ENCODE peak calls at places on chromosomes 2 and 18, in nine cellular contexts. One of them, this sample, is unnamed.

GRCh38 chr2:44680983-44681481 is 260.5 kb upstream of the SIX3 start:
- DNase-seq in transverse colon: no peak
- DNase-seq in heart left ventricle: no peak
- DNase-seq in neuronal stem cell: no peak
- DNase-seq in astrocyte of the cerebellum: no peak
- DNase-seq in brain microvascular endothelial cell: no peak
- DNase-seq in dorsolateral prefrontal cortex: no peak
- DNase-seq in mucosa of descending colon: no peak
- DNase-seq in naive thymus-derived CD4-positive, alpha-beta T cell: no peak
- DNase-seq in this sample: no peak

GRCh38 chr18:30177056-30177455 is 865.5 kb downstream of the DSC3 start:
- DNase-seq in dorsolateral prefrontal cortex: no peak
- DNase-seq in astrocyte of the cerebellum: peak; percentile 44
- DNase-seq in mucosa of descending colon: no peak
- DNase-seq in heart left ventricle: no peak
- DNase-seq in brain microvascular endothelial cell: no peak
- DNase-seq in neuronal stem cell: no peak
- DNase-seq in naive thymus-derived CD4-positive, alpha-beta T cell: no peak
- DNase-seq in transverse colon: no peak
- DNase-seq in this sample: no peak

GRCh38 chr2:182716665-182716990 is 571 bp downstream of the DNAJC10 start:
- DNase-seq in brain microvascular endothelial cell: no peak
- DNase-seq in astrocyte of the cerebellum: no peak
- DNase-seq in naive thymus-derived CD4-positive, alpha-beta T cell: no peak
- DNase-seq in dorsolateral prefrontal cortex: no peak
- DNase-seq in neuronal stem cell: no peak
- DNase-seq in transverse colon: peak; percentile 33
- DNase-seq in mucosa of descending colon: peak; percentile 66
- DNase-seq in heart left ventricle: peak; percentile 20
- DNase-seq in this sample: no peak

GRCh38 chr2:127661949-127662510 is 13.3 kb downstream of the LIMS2 start:
- DNase-seq in transverse colon: peak; percentile 10
- DNase-seq in heart left ventricle: peak; percentile 63
- DNase-seq in astrocyte of the cerebellum: no peak
- DNase-seq in naive thymus-derived CD4-positive, alpha-beta T cell: no peak
- DNase-seq in neuronal stem cell: no peak
- DNase-seq in mucosa of descending colon: peak; percentile 25
- DNase-seq in brain microvascular endothelial cell: no peak
- DNase-seq in dorsolateral prefrontal cortex: no peak
- DNase-seq in this sample: peak; percentile 85

GRCh38 chr18:74146756-74147155 is 878 bp downstream of the FBXO15 start:
- DNase-seq in brain microvascular endothelial cell: no peak
- DNase-seq in neuronal stem cell: no peak
- DNase-seq in mucosa of descending colon: no peak
- DNase-seq in dorsolateral prefrontal cortex: no peak
- DNase-seq in heart left ventricle: no peak
- DNase-seq in naive thymus-derived CD4-positive, alpha-beta T cell: no peak
- DNase-seq in astrocyte of the cerebellum: no peak
- DNase-seq in transverse colon: no peak
- DNase-seq in this sample: no peak

GRCh38 chr2:190984595-190984994 is 29.4 kb downstream of the STAT1 start:
- DNase-seq in mucosa of descending colon: no peak
- DNase-seq in dorsolateral prefrontal cortex: no peak
- DNase-seq in transverse colon: no peak
- DNase-seq in heart left ventricle: no peak
- DNase-seq in naive thymus-derived CD4-positive, alpha-beta T cell: no peak
- DNase-seq in astrocyte of the cerebellum: peak; percentile 74
- DNase-seq in neuronal stem cell: no peak
- DNase-seq in brain microvascular endothelial cell: peak; percentile 61
- DNase-seq in this sample: no peak

GRCh38 chr2:127063701-127064590 is 43.0 kb downstream of the BIN1 start:
- DNase-seq in transverse colon: no peak
- DNase-seq in dorsolateral prefrontal cortex: no peak
- DNase-seq in naive thymus-derived CD4-positive, alpha-beta T cell: no peak
- DNase-seq in heart left ventricle: no peak
- DNase-seq in astrocyte of the cerebellum: no peak
- DNase-seq in neuronal stem cell: no peak
- DNase-seq in mucosa of descending colon: no peak
- DNase-seq in brain microvascular endothelial cell: no peak
- DNase-seq in this sample: no peak

GRCh38 chr2:104856086-104856972 is 2.4 kb downstream of the POU3F3 start:
- DNase-seq in neuronal stem cell: no peak
- DNase-seq in heart left ventricle: no peak
- DNase-seq in mucosa of descending colon: no peak
- DNase-seq in brain microvascular endothelial cell: no peak
- DNase-seq in dorsolateral prefrontal cortex: no peak
- DNase-seq in naive thymus-derived CD4-positive, alpha-beta T cell: no peak
- DNase-seq in astrocyte of the cerebellum: no peak
- DNase-seq in transverse colon: no peak
- DNase-seq in this sample: peak; percentile 79

GRCh38 chr2:237702439-237703397 is 75.3 kb downstream of the LRRFIP1 start:
- DNase-seq in transverse colon: peak; percentile 53
- DNase-seq in neuronal stem cell: no peak
- DNase-seq in naive thymus-derived CD4-positive, alpha-beta T cell: peak; percentile 32
- DNase-seq in heart left ventricle: peak; percentile 67
- DNase-seq in mucosa of descending colon: peak; percentile 58
- DNase-seq in dorsolateral prefrontal cortex: no peak
- DNase-seq in brain microvascular endothelial cell: peak; percentile 89
- DNase-seq in astrocyte of the cerebellum: peak; percentile 72
- DNase-seq in this sample: no peak

GRCh38 chr2:141055526-141055925 is 1075.3 kb downstream of the LRP1B start:
- DNase-seq in astrocyte of the cerebellum: peak; percentile 41
- DNase-seq in dorsolateral prefrontal cortex: no peak
- DNase-seq in transverse colon: no peak
- DNase-seq in brain microvascular endothelial cell: peak; percentile 32
- DNase-seq in naive thymus-derived CD4-positive, alpha-beta T cell: no peak
- DNase-seq in mucosa of descending colon: no peak
- DNase-seq in neuronal stem cell: no peak
- DNase-seq in heart left ventricle: no peak
- DNase-seq in this sample: no peak

GRCh38 chr2:1638281-1638860 is 105.9 kb downstream of the PXDN start:
- DNase-seq in astrocyte of the cerebellum: no peak
- DNase-seq in dorsolateral prefrontal cortex: no peak
- DNase-seq in naive thymus-derived CD4-positive, alpha-beta T cell: no peak
- DNase-seq in brain microvascular endothelial cell: no peak
- DNase-seq in transverse colon: no peak
- DNase-seq in neuronal stem cell: no peak
- DNase-seq in heart left ventricle: no peak
- DNase-seq in mucosa of descending colon: peak; percentile 14
- DNase-seq in this sample: no peak

GRCh38 chr18:75970212-75970611 is 524.8 kb downstream of the ZNF516 start:
- DNase-seq in transverse colon: no peak
- DNase-seq in dorsolateral prefrontal cortex: no peak
- DNase-seq in heart left ventricle: no peak
- DNase-seq in astrocyte of the cerebellum: no peak
- DNase-seq in neuronal stem cell: no peak
- DNase-seq in brain microvascular endothelial cell: no peak
- DNase-seq in naive thymus-derived CD4-positive, alpha-beta T cell: no peak
- DNase-seq in mucosa of descending colon: no peak
- DNase-seq in this sample: no peak

GRCh38 chr2:12169060-12169406 is 422.6 kb downstream of the LPIN1 start:
- DNase-seq in transverse colon: no peak
- DNase-seq in naive thymus-derived CD4-positive, alpha-beta T cell: no peak
- DNase-seq in heart left ventricle: no peak
- DNase-seq in neuronal stem cell: no peak
- DNase-seq in dorsolateral prefrontal cortex: no peak
- DNase-seq in brain microvascular endothelial cell: peak; percentile 89
- DNase-seq in mucosa of descending colon: no peak
- DNase-seq in astrocyte of the cerebellum: peak; percentile 87
- DNase-seq in this sample: no peak

DNA sequence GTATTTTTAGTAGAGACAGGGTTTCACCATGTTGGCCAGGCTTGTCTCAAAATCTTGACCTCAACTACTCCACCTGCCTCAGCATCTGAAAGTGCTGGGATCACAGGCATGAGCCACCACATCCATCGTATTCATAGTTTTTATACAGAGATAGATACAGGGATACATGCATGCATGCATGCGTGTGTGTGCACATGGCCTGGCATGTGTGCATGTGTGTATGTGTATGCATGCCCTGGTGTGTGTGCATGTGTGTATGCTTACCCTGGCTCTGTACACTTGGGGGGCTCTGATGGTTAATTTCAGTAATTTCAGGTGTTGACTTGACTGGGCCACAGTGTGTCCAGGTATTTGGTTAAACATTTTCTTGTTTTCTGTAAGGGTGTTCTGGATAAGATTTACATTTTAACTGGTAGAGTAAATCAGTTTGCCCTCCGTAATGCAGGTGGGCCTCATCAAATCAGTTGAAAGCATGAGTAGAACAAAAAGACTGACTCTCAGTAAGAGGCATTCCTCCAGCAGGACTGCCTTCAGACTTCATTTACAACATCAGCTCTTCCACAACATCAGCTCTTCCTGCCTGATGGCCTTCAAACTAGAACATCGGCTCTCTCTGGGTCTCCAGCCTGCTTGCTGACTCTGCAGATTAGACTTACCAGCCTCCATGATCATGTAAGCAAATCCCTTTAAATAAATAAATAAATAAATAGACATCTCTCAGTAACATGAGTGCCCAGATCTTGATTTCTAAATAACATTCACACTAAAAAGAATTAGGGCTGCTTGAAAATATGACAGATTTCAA is 30.8 kb downstream of the SESTD1 start:
- DNase-seq in neuronal stem cell: no peak
- DNase-seq in astrocyte of the cerebellum: no peak
- DNase-seq in mucosa of descending colon: no peak
- DNase-seq in heart left ventricle: no peak
- DNase-seq in brain microvascular endothelial cell: no peak
- DNase-seq in dorsolateral prefrontal cortex: no peak
- DNase-seq in transverse colon: no peak
- DNase-seq in naive thymus-derived CD4-positive, alpha-beta T cell: no peak
- DNase-seq in this sample: no peak
- H3K4me3 ChIP-seq in neuronal stem cell: peak overlapping the region; percentile 18
- H3K4me3 ChIP-seq in astrocyte of the cerebellum: no peak overlapping the region
- H3K4me3 ChIP-seq in mucosa of descending colon: no peak overlapping the region
- H3K4me3 ChIP-seq in heart left ventricle: no peak overlapping the region
- H3K4me3 ChIP-seq in brain microvascular endothelial cell: no peak overlapping the region
- H3K4me3 ChIP-seq in dorsolateral prefrontal cortex: no peak overlapping the region
- H3K4me3 ChIP-seq in transverse colon: no peak overlapping the region
- H3K4me3 ChIP-seq in naive thymus-derived CD4-positive, alpha-beta T cell: no peak overlapping the region
- H3K4me3 ChIP-seq in this sample: no peak overlapping the region

DNA sequence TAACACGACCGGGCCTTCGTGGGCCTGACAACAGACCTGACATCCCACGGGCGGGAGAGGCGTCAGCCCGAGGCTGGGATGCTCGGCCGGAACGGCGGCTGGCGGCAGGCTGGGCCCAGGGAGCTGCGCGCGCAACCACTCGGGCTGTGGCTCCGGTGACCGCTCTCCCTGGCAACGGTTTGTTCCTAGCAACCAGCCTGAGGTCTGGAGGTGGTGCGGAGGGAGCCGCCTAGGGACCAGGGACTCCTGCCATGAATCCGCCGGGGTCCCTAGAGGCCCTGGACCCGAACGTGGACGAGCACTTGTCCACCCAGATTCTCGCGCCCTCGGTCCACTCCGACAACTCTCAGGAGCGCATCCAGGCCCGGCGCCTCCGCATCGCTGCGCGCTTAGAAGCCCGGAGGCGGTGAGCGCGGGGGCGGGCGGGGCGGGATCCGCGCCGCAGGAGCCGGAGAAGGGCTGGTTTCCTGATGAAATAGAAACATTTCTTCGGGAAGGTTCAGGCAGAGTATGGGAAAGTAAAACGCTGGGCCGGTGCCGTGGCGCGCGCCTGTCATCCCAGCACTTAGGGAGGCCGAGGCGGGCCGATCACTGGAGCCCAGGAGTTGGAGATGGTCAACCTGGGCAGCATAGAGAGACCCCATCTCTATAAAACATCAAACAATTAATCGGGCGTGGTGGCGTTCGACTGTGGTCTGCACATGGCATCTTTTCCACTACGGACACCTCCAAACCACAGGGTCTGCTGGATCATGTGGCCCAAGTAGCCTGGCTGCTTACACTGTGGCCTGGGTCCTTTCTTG is at the start of gene DRC1:
- DNase-seq in heart left ventricle: peak; percentile 68
- DNase-seq in dorsolateral prefrontal cortex: peak; percentile 61
- DNase-seq in naive thymus-derived CD4-positive, alpha-beta T cell: peak; percentile 57
- DNase-seq in transverse colon: peak; percentile 23
- DNase-seq in brain microvascular endothelial cell: peak; percentile 79
- DNase-seq in mucosa of descending colon: peak; percentile 56
- DNase-seq in neuronal stem cell: peak; percentile 84
- DNase-seq in astrocyte of the cerebellum: peak; percentile 39
- DNase-seq in this sample: peak; percentile 89
- H3K4me3 ChIP-seq in heart left ventricle: no peak within 1 kb of the TSS
- H3K4me3 ChIP-seq in dorsolateral prefrontal cortex: peak within 1 kb of the TSS; percentile 67
- H3K4me3 ChIP-seq in naive thymus-derived CD4-positive, alpha-beta T cell: no peak within 1 kb of the TSS
- H3K4me3 ChIP-seq in transverse colon: peak within 1 kb of the TSS; percentile 40
- H3K4me3 ChIP-seq in brain microvascular endothelial cell: peak within 1 kb of the TSS; percentile 64
- H3K4me3 ChIP-seq in mucosa of descending colon: no peak within 1 kb of the TSS
- H3K4me3 ChIP-seq in neuronal stem cell: peak within 1 kb of the TSS; percentile 76
- H3K4me3 ChIP-seq in astrocyte of the cerebellum: peak within 1 kb of the TSS; percentile 47
- H3K4me3 ChIP-seq in this sample: no peak within 1 kb of the TSS

GRCh38 chr2:240437861-240438809 is 2.7 kb downstream of the GPC1 start:
- DNase-seq in mucosa of descending colon: peak; percentile 77
- DNase-seq in heart left ventricle: peak; percentile 73
- DNase-seq in astrocyte of the cerebellum: peak; percentile 15
- DNase-seq in neuronal stem cell: peak; percentile 71
- DNase-seq in dorsolateral prefrontal cortex: peak; percentile 78
- DNase-seq in naive thymus-derived CD4-positive, alpha-beta T cell: peak; percentile 79
- DNase-seq in transverse colon: peak; percentile 62
- DNase-seq in brain microvascular endothelial cell: no peak
- DNase-seq in this sample: peak; percentile 90
- H3K4me3 ChIP-seq in mucosa of descending colon: no peak overlapping the region
- H3K4me3 ChIP-seq in heart left ventricle: no peak overlapping the region
- H3K4me3 ChIP-seq in astrocyte of the cerebellum: no peak overlapping the region
- H3K4me3 ChIP-seq in neuronal stem cell: peak overlapping the region; percentile 50
- H3K4me3 ChIP-seq in dorsolateral prefrontal cortex: peak overlapping the region; percentile 80
- H3K4me3 ChIP-seq in naive thymus-derived CD4-positive, alpha-beta T cell: no peak overlapping the region
- H3K4me3 ChIP-seq in transverse colon: no peak overlapping the region
- H3K4me3 ChIP-seq in brain microvascular endothelial cell: peak overlapping the region; percentile 65
- H3K4me3 ChIP-seq in this sample: no peak overlapping the region

GRCh38 chr2:233414777-233415570 is 60.7 kb downstream of the DGKD start:
- DNase-seq in neuronal stem cell: no peak
- DNase-seq in astrocyte of the cerebellum: no peak
- DNase-seq in dorsolateral prefrontal cortex: no peak
- DNase-seq in brain microvascular endothelial cell: no peak
- DNase-seq in heart left ventricle: no peak
- DNase-seq in transverse colon: no peak
- DNase-seq in mucosa of descending colon: no peak
- DNase-seq in naive thymus-derived CD4-positive, alpha-beta T cell: no peak
- DNase-seq in this sample: no peak

GRCh38 chr2:233414273-233414654 is 60.0 kb downstream of the DGKD start:
- DNase-seq in astrocyte of the cerebellum: no peak
- DNase-seq in dorsolateral prefrontal cortex: no peak
- DNase-seq in transverse colon: no peak
- DNase-seq in brain microvascular endothelial cell: no peak
- DNase-seq in heart left ventricle: no peak
- DNase-seq in naive thymus-derived CD4-positive, alpha-beta T cell: no peak
- DNase-seq in neuronal stem cell: no peak
- DNase-seq in mucosa of descending colon: no peak
- DNase-seq in this sample: no peak

GRCh38 chr2:233413046-233413445 is 58.8 kb downstream of the DGKD start:
- DNase-seq in astrocyte of the cerebellum: no peak
- DNase-seq in neuronal stem cell: no peak
- DNase-seq in brain microvascular endothelial cell: peak; percentile 45
- DNase-seq in naive thymus-derived CD4-positive, alpha-beta T cell: no peak
- DNase-seq in mucosa of descending colon: no peak
- DNase-seq in dorsolateral prefrontal cortex: no peak
- DNase-seq in transverse colon: no peak
- DNase-seq in heart left ventricle: no peak
- DNase-seq in this sample: no peak

GRCh38 chr2:233412405-233412804 is 58.1 kb downstream of the DGKD start:
- DNase-seq in naive thymus-derived CD4-positive, alpha-beta T cell: no peak
- DNase-seq in neuronal stem cell: no peak
- DNase-seq in brain microvascular endothelial cell: no peak
- DNase-seq in mucosa of descending colon: no peak
- DNase-seq in heart left ventricle: no peak
- DNase-seq in transverse colon: no peak
- DNase-seq in astrocyte of the cerebellum: no peak
- DNase-seq in dorsolateral prefrontal cortex: no peak
- DNase-seq in this sample: no peak

GRCh38 chr2:233413529-233414272 is 59.4 kb downstream of the DGKD start:
- DNase-seq in mucosa of descending colon: no peak
- DNase-seq in brain microvascular endothelial cell: peak; percentile 62
- DNase-seq in naive thymus-derived CD4-positive, alpha-beta T cell: no peak
- DNase-seq in transverse colon: no peak
- DNase-seq in neuronal stem cell: no peak
- DNase-seq in dorsolateral prefrontal cortex: peak; percentile 69
- DNase-seq in heart left ventricle: peak; percentile 82
- DNase-seq in astrocyte of the cerebellum: no peak
- DNase-seq in this sample: peak; percentile 84
- H3K4me3 ChIP-seq in mucosa of descending colon: no peak overlapping the region
- H3K4me3 ChIP-seq in brain microvascular endothelial cell: no peak overlapping the region
- H3K4me3 ChIP-seq in naive thymus-derived CD4-positive, alpha-beta T cell: no peak overlapping the region
- H3K4me3 ChIP-seq in transverse colon: no peak overlapping the region
- H3K4me3 ChIP-seq in neuronal stem cell: no peak overlapping the region
- H3K4me3 ChIP-seq in dorsolateral prefrontal cortex: no peak overlapping the region
- H3K4me3 ChIP-seq in heart left ventricle: no peak overlapping the region
- H3K4me3 ChIP-seq in astrocyte of the cerebellum: no peak overlapping the region
- H3K4me3 ChIP-seq in this sample: no peak overlapping the region

This sample was measured in kidney.